ENCODE peak calls at places on chromosomes 11 and 22, in six cellular contexts. G is caudate nucleus; S is right atrium auricular region; A is HTR-8/SVneo; I is stimulated activated CD4-positive, alpha-beta T cell treated with anti-CD3 and anti-CD28 coated beads, TNF-alpha, amount 100 ng/mL, for 1 hour; H is M059J. N is an unnamed sample.

GRCh38 chr11:90134420-90135003 is at the start of gene NAALAD2:
- DNase-seq in H (peak), S (peak), G (peak), I (no peak), A (peak), N (no peak)

GRCh38 chr11:13874596-13874995 is 87.9 kb upstream of the SPON1 start:
- DNase-seq in S (no peak), H (no peak), A (no peak), G (no peak), I (no peak), N (no peak)

GRCh38 chr11:96145163-96145585 is 197.8 kb downstream of the MAML2 start:
- DNase-seq in G (no peak), I (no peak), A (no peak), S (no peak), H (peak), N (no peak)

GRCh38 chr22:48856308-48856615 is 971.4 kb downstream of the BRD1 start:
- DNase-seq in A (no peak), G (no peak), S (no peak), I (no peak), H (no peak), N (no peak)

GRCh38 chr22:48104786-48105185 is 1342.3 kb downstream of the TBC1D22A start:
- DNase-seq in S (peak), I (no peak), H (no peak), G (no peak), A (no peak), N (peak)

GRCh38 chr11:2782769-2783168 is 83.0 kb upstream of the KCNQ1OT1 start:
- DNase-seq in H (no peak), S (no peak), G (no peak), A (no peak), I (no peak), N (no peak)

GRCh38 chr22:19984201-19984753 is 32.3 kb downstream of the ARVCF start:
- DNase-seq in I (no peak), S (no peak), A (peak), H (peak), G (no peak), N (no peak)

GRCh38 chr11:33158596-33158995 is 2.7 kb downstream of the CSTF3 start:
- DNase-seq in G (no peak), S (no peak), I (no peak), A (no peak), H (no peak), N (no peak)

GRCh38 chr22:48253136-48253535 is 1490.7 kb downstream of the TBC1D22A start:
- DNase-seq in A (no peak), G (no peak), S (no peak), H (no peak), I (no peak), N (no peak)

GRCh38 chr11:773425-773824 is 3.9 kb downstream of the GATD1 start:
- DNase-seq in H (no peak), A (no peak), S (no peak), G (no peak), I (no peak), N (no peak)

GRCh38 chr22:37012956-37013355 is 6.3 kb downstream of the TST start:
- DNase-seq in G (no peak), I (no peak), H (no peak), S (no peak), A (no peak), N (no peak)

GRCh38 chr11:74749965-74750296 is 1.3 kb downstream of the RNF169 start:
- DNase-seq in G (no peak), I (no peak), H (peak), A (no peak), S (no peak), N (no peak)

GRCh38 chr22:24920029-24920428 is 26.5 kb downstream of the LHFPL7 start:
- DNase-seq in G (no peak), S (no peak), I (no peak), H (no peak), A (no peak), N (no peak)

GRCh38 chr11:17014774-17015638 is 792 bp upstream of the PLEKHA7 start:
- DNase-seq in G (no peak), A (no peak), I (no peak), S (no peak), H (peak), N (no peak)

GRCh38 chr11:67648140-67648795 is 2.3 kb downstream of the ACY3 start:
- DNase-seq in I (no peak), A (no peak), G (no peak), S (no peak), H (peak), N (no peak)

GRCh38 chr22:45831394-45831793 is 145.6 kb downstream of the WNT7B start:
- DNase-seq in H (peak), A (peak), S (no peak), I (no peak), G (no peak), N (no peak)

GRCh38 chr22:22884010-22884887 is 3.4 kb upstream of the IGLL5 start:
- DNase-seq in H (peak), G (no peak), I (peak), A (peak), S (peak), N (no peak)